ENCODE peak calls at places on chromosomes 11 and 22, in nine cellular contexts. R is IMR-90; L is stimulated activated naive B cell treated with anti-CD40 and anti-IgM and Interleukin-4, amounts not matched to agents 10 μg/mL and 1 μg/mL and 100 μg/mL, for 72 hours; T is GM20000; G is CD8-positive, alpha-beta memory T cell; S is iris pigment epithelial cell; Q is iPS-NIHi11; O is left ventricle myocardium superior; N is AG04450. B is an unnamed sample.

GRCh38 chr11:112343368-112344039 is 82.8 kb upstream of the PLET1 start:
- DNase-seq in R (peak), L (no peak), T (no peak), G (no peak), S (peak), Q (no peak), O (no peak), N (no peak), B (no peak)

GRCh38 chr22:30948930-30949342 is 19.6 kb downstream of the MORC2 start:
- DNase-seq in R (peak), L (no peak), T (no peak), G (no peak), S (no peak), Q (no peak), O (no peak), N (no peak), B (no peak)

GRCh38 chr11:37946155-37946766 is 1348.2 kb upstream of the RAG2 start:
- DNase-seq in R (peak), L (no peak), T (peak), G (no peak), S (peak), Q (peak), O (no peak), N (peak), B (no peak)

GRCh38 chr22:50206599-50206998 is 5.8 kb downstream of the SELENOO start:
- DNase-seq in R (peak), L (no peak), T (no peak), G (no peak), S (peak), Q (peak), O (peak), N (no peak), B (no peak)

GRCh38 chr11:18878211-18878610 is 61.0 kb downstream of the MRGPRX1 start:
- DNase-seq in R (no peak), L (no peak), T (no peak), G (no peak), S (no peak), Q (no peak), O (no peak), N (no peak), B (no peak)

GRCh38 chr22:36010090-36010489 is 18.5 kb downstream of the RBFOX2 start:
- DNase-seq in R (no peak), L (no peak), T (no peak), G (no peak), S (no peak), Q (peak), O (no peak), N (no peak), B (no peak)

GRCh38 chr11:67054851-67055523 is 1.7 kb upstream of the RHOD start:
- DNase-seq in R (peak), L (no peak), T (peak), G (no peak), S (peak), Q (peak), O (peak), N (no peak), B (no peak)

GRCh38 chr11:88363566-88364169 is 26.1 kb upstream of the CTSC start:
- DNase-seq in R (peak), L (no peak), T (no peak), G (no peak), S (peak), Q (no peak), O (no peak), N (no peak), B (no peak)

GRCh38 chr11:128116447-128117240 is 470.7 kb downstream of the ETS1 start:
- DNase-seq in R (no peak), L (no peak), T (no peak), G (no peak), S (peak), Q (no peak), O (no peak), N (no peak), B (no peak)

GRCh38 chr11:41431784-41432183 is 27.7 kb downstream of the LRRC4C start:
- DNase-seq in R (no peak), L (no peak), T (peak), G (no peak), S (no peak), Q (peak), O (no peak), N (no peak), B (no peak)

GRCh38 chr22:39592104-39593060 is 21.8 kb downstream of the CACNA1I start:
- DNase-seq in R (peak), L (no peak), T (no peak), G (no peak), S (peak), Q (no peak), O (no peak), N (peak), B (no peak)

GRCh38 chr11:4127357-4127756 is 32.8 kb downstream of the RRM1 start:
- DNase-seq in R (no peak), L (no peak), T (no peak), G (no peak), S (no peak), Q (no peak), O (no peak), N (no peak), B (no peak)

GRCh38 chr11:2761131-2762030 is 61.6 kb upstream of the KCNQ1OT1 start:
- DNase-seq in R (no peak), L (no peak), T (no peak), G (peak), S (no peak), Q (no peak), O (peak), N (no peak), B (no peak)

GRCh38 chr11:1931326-1931725 is 11.8 kb downstream of the TNNT3 start:
- DNase-seq in R (peak), L (no peak), T (peak), G (no peak), S (peak), Q (peak), O (peak), N (no peak), B (no peak)

GRCh38 chr11:101686514-101686913 is 102.7 kb upstream of the TRPC6 start:
- DNase-seq in R (peak), L (no peak), T (no peak), G (no peak), S (peak), Q (no peak), O (no peak), N (no peak), B (no peak)

GRCh38 chr11:65917077-65917433 is 1.8 kb downstream of the C11orf68 start:
- DNase-seq in R (no peak), L (no peak), T (no peak), G (no peak), S (no peak), Q (no peak), O (no peak), N (no peak), B (no peak)

GRCh38 chr11:46560300-46561025 is 33.4 kb downstream of the AMBRA1 start:
- DNase-seq in R (peak), L (no peak), T (peak), G (no peak), S (peak), Q (no peak), O (no peak), N (no peak), B (no peak)

GRCh38 chr22:50310209-50310722 is 2.8 kb upstream of the PLXNB2 start:
- DNase-seq in R (no peak), L (no peak), T (no peak), G (no peak), S (no peak), Q (no peak), O (no peak), N (no peak), B (no peak)

GRCh38 chr11:83119216-83119615 is 37.7 kb upstream of the PCF11 start:
- DNase-seq in R (peak), L (no peak), T (no peak), G (no peak), S (peak), Q (no peak), O (no peak), N (no peak), B (no peak)

GRCh38 chr11:94669032-94669431 is 99.1 kb upstream of the AMOTL1 start:
- DNase-seq in R (no peak), L (no peak), T (no peak), G (no peak), S (no peak), Q (no peak), O (no peak), N (no peak), B (no peak)

GRCh38 chr22:38202437-38203089 is 769 bp downstream of the MAFF start:
- DNase-seq in R (peak), L (peak), T (peak), G (peak), S (peak), Q (peak), O (peak), N (peak), B (peak)

GRCh38 chr11:101442936-101443521 is 140.8 kb downstream of the TRPC6 start:
- DNase-seq in R (no peak), L (no peak), T (no peak), G (no peak), S (no peak), Q (no peak), O (no peak), N (no peak), B (no peak)

GRCh38 chr11:78708388-78708787 is 133.7 kb upstream of the NARS2 start:
- DNase-seq in R (peak), L (no peak), T (no peak), G (no peak), S (no peak), Q (no peak), O (no peak), N (no peak), B (no peak)

GRCh38 chr11:66150725-66151124 is 80.7 kb downstream of the PACS1 start:
- DNase-seq in R (no peak), L (no peak), T (no peak), G (no peak), S (no peak), Q (no peak), O (no peak), N (no peak), B (no peak)

GRCh38 chr11:65565624-65566453 is 4.4 kb upstream of the ZNRD2 start:
- DNase-seq in R (peak), L (no peak), T (no peak), G (peak), S (no peak), Q (no peak), O (no peak), N (no peak), B (no peak)

GRCh38 chr11:16047073-16047472 is 309.3 kb downstream of the SOX6 start:
- DNase-seq in R (no peak), L (no peak), T (no peak), G (no peak), S (no peak), Q (peak), O (no peak), N (no peak), B (no peak)

GRCh38 chr11:116960916-116961315 is 123.5 kb upstream of the APOA1 start:
- DNase-seq in R (peak), L (no peak), T (no peak), G (no peak), S (peak), Q (peak), O (no peak), N (no peak), B (no peak)

GRCh38 chr11:62461740-62462522 is 43.1 kb downstream of the SCGB1A1 start:
- DNase-seq in R (peak), L (no peak), T (no peak), G (no peak), S (no peak), Q (no peak), O (no peak), N (no peak), B (no peak)

GRCh38 chr11:66749091-66749490 is 20.1 kb upstream of the SPTBN2 start:
- DNase-seq in R (no peak), L (no peak), T (no peak), G (no peak), S (no peak), Q (no peak), O (no peak), N (no peak), B (no peak)

GRCh38 chr11:12893787-12894672 is 115.1 kb upstream of the RASSF10 start:
- DNase-seq in R (peak), L (no peak), T (peak), G (no peak), S (peak), Q (peak), O (peak), N (no peak), B (no peak)

B was measured in naive thymus-derived CD8-positive, alpha-beta T cell.